ENCODE peak calls at places on chromosomes 11 and 22, in four cellular contexts. One of them, this sample, is unnamed.

GRCh38 chr11:84465040-84465439 is 1162.1 kb downstream of the DLG2 start:
- DNase-seq in IMR-90: no peak
- DNase-seq in PC-3: no peak
- DNase-seq in pancreas: no peak
- DNase-seq in this sample: no peak

GRCh38 chr11:116544721-116545120 is 228.1 kb downstream of the BUD13 start:
- DNase-seq in IMR-90: no peak
- DNase-seq in PC-3: no peak
- DNase-seq in pancreas: no peak
- DNase-seq in this sample: no peak

GRCh38 chr22:37300551-37301017 is 18.3 kb downstream of the CYTH4 start:
- DNase-seq in IMR-90: no peak
- DNase-seq in PC-3: no peak
- DNase-seq in pancreas: no peak
- DNase-seq in this sample: no peak

GRCh38 chr11:119832536-119832935 is 103.5 kb upstream of the NECTIN1 start:
- DNase-seq in IMR-90: peak; percentile 5
- DNase-seq in PC-3: peak; percentile 6
- DNase-seq in pancreas: no peak
- DNase-seq in this sample: peak; percentile 27

GRCh38 chr22:50621491-50621880 is 6.5 kb downstream of the ARSA start:
- DNase-seq in IMR-90: no peak
- DNase-seq in PC-3: no peak
- DNase-seq in pancreas: no peak
- DNase-seq in this sample: peak; percentile 21

GRCh38 chr11:117187007-117187406 is 8.5 kb downstream of the SIDT2 start:
- DNase-seq in IMR-90: no peak
- DNase-seq in PC-3: no peak
- DNase-seq in pancreas: peak; percentile 46
- DNase-seq in this sample: no peak

GRCh38 chr22:27934069-27934468 is 15.0 kb upstream of the PITPNB start:
- DNase-seq in IMR-90: no peak
- DNase-seq in PC-3: no peak
- DNase-seq in pancreas: no peak
- DNase-seq in this sample: no peak

GRCh38 chr22:28244760-28245159 is 325.7 kb upstream of the PITPNB start:
- DNase-seq in IMR-90: no peak
- DNase-seq in PC-3: no peak
- DNase-seq in pancreas: no peak
- DNase-seq in this sample: no peak

GRCh38 chr11:1491379-1491778 is 4.8 kb upstream of the MOB2 start:
- DNase-seq in IMR-90: no peak
- DNase-seq in PC-3: no peak
- DNase-seq in pancreas: no peak
- DNase-seq in this sample: no peak

GRCh38 chr11:64144587-64145295 is 21.2 kb downstream of the MACROD1 start:
- DNase-seq in IMR-90: no peak
- DNase-seq in PC-3: no peak
- DNase-seq in pancreas: no peak
- DNase-seq in this sample: no peak

GRCh38 chr22:39954584-39955055 is 5.6 kb upstream of the TMA7B start:
- DNase-seq in IMR-90: peak; percentile 94
- DNase-seq in PC-3: peak; percentile 24
- DNase-seq in pancreas: no peak
- DNase-seq in this sample: no peak

GRCh38 chr11:75313457-75314272 is 37.8 kb downstream of the ARRB1 start:
- DNase-seq in IMR-90: peak; percentile 81
- DNase-seq in PC-3: peak; percentile 25
- DNase-seq in pancreas: no peak
- DNase-seq in this sample: peak; percentile 44

GRCh38 chr22:41598081-41598480 is 8.4 kb upstream of the PMM1 start:
- DNase-seq in IMR-90: peak; percentile 88
- DNase-seq in PC-3: peak; percentile 40
- DNase-seq in pancreas: peak; percentile 27
- DNase-seq in this sample: peak; percentile 89

GRCh38 chr11:91100432-91100831 is 877.6 kb upstream of the CHORDC1 start:
- DNase-seq in IMR-90: peak; percentile 55
- DNase-seq in PC-3: peak; percentile 28
- DNase-seq in pancreas: no peak
- DNase-seq in this sample: peak; percentile 15

GRCh38 chr11:62611705-62612365 is 740 bp downstream of the EML3 start:
- DNase-seq in IMR-90: peak; percentile 60
- DNase-seq in PC-3: peak; percentile 52
- DNase-seq in pancreas: no peak
- DNase-seq in this sample: no peak

GRCh38 chr11:13449522-13449921 is 13.5 kb downstream of the BTBD10 start:
- DNase-seq in IMR-90: no peak
- DNase-seq in PC-3: no peak
- DNase-seq in pancreas: no peak
- DNase-seq in this sample: no peak

GRCh38 chr22:31439805-31440204 is 40.4 kb downstream of the DRG1 start:
- DNase-seq in IMR-90: no peak
- DNase-seq in PC-3: no peak
- DNase-seq in pancreas: peak; percentile 53
- DNase-seq in this sample: no peak

GRCh38 chr11:783581-784015 is 6.3 kb downstream of the CEND1 start:
- DNase-seq in IMR-90: peak; percentile 96
- DNase-seq in PC-3: peak; percentile 80
- DNase-seq in pancreas: peak; percentile 90
- DNase-seq in this sample: peak; percentile 77

GRCh38 chr11:73001615-73002014 is 140.5 kb downstream of the FCHSD2 start:
- DNase-seq in IMR-90: no peak
- DNase-seq in PC-3: no peak
- DNase-seq in pancreas: no peak
- DNase-seq in this sample: no peak

GRCh38 chr11:42976636-42977217 is 335.1 kb upstream of the API5 start:
- DNase-seq in IMR-90: no peak
- DNase-seq in PC-3: no peak
- DNase-seq in pancreas: no peak
- DNase-seq in this sample: no peak

GRCh38 chr11:79437274-79437980 is 3.4 kb downstream of the TENM4 start:
- DNase-seq in IMR-90: peak; percentile 57
- DNase-seq in PC-3: no peak
- DNase-seq in pancreas: peak; percentile 83
- DNase-seq in this sample: no peak

GRCh38 chr22:26041931-26042330 is 127.3 kb upstream of the SEZ6L start:
- DNase-seq in IMR-90: no peak
- DNase-seq in PC-3: no peak
- DNase-seq in pancreas: no peak
- DNase-seq in this sample: no peak

GRCh38 chr11:102807921-102808320 is 10.0 kb upstream of the MMP1 start:
- DNase-seq in IMR-90: peak; percentile 19
- DNase-seq in PC-3: peak; percentile 32
- DNase-seq in pancreas: peak; percentile 59
- DNase-seq in this sample: no peak

DNA sequence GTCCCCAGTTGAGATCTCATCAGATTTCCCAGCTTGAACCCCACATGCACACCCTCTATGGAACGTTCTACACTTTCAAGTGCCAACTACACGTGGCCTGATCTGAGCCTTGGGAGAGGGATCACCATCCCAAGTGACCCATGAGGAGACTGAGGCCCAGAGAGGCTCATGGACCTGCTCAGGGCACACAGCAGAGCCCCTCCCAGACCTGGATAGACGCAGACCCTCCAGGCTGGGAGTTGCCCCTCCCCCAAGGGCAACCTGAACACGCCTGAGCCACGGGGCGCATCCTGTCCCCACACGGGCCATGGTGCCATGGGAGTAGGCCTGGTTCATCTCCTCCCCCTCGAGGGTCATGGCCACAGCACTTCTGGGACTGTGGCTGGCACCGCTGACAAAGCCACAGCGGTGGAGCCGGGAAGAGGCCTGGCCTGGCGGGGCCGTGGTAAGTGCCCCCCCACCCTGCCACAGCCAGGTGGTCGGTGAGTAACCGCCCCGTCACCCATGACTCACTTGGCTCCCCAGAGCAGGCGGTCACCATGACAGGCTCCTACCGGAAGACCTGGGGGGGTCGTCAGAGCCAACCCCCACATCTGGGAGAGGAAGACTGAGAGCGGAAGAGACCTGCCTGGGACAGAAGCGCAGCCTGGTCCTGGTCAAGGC is 8.1 kb downstream of the WNT7B start:
- DNase-seq in IMR-90: peak; percentile 92
- DNase-seq in PC-3: peak; percentile 94
- DNase-seq in pancreas: no peak
- DNase-seq in this sample: peak; percentile 88
- H3K27me3 ChIP-seq in IMR-90: peaks cover 34% of the 10 kb centered on the region
- H3K27me3 ChIP-seq in PC-3: no peaks in the 10 kb centered on the region
- H3K27me3 ChIP-seq in pancreas: no peaks in the 10 kb centered on the region
- H3K27me3 ChIP-seq in this sample: no peaks in the 10 kb centered on the region

DNA sequence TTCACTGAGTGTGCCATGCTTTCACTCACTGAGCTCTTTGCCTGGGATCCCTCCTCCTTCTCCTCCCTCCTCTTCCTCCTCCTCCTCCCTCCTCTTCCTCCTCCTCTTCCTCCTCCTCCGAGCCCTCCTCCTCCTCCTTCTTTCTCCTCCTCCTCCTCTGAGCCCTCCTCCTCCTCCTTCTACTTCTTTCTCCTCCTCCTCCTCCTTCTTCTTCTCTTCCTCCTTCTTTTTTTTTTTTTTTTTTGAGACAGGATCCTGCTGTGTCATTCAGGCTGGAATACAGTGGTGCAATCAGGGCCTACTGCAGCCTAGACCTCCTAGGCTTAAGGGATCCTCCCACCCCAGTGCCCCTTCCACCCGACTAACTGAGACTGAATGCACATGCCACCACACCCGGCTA is 62.3 kb downstream of the DEUP1 start:
- DNase-seq in IMR-90: no peak
- DNase-seq in PC-3: no peak
- DNase-seq in pancreas: no peak
- DNase-seq in this sample: no peak
- TF ChIP-seq CTCF in IMR-90: no peak
- TF ChIP-seq CTCF in PC-3: no peak
- TF ChIP-seq CTCF in pancreas: no peak
- TF ChIP-seq CTCF in this sample: no peak

DNA sequence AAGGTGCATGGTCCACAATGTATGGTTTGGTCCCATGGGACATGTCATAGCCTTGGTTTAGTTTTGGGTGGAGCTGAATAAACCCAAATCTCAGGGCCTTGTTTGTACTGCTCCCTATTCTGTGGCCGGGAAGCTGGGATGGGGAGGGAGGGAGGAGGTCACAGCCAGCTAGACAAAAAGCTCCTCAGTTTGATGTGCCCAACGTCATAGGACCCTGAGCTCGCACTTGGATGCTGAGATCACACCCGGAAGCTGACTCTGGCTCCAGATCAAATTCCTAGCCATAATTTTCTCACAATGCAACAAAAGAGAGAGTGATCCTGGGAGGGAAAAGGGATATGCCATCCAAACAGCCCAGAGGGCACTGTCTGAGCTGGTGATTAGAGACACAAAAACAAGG is 1.5 kb downstream of the HSPB2 start:
- DNase-seq in IMR-90: peak; percentile 76
- DNase-seq in PC-3: peak; percentile 33
- DNase-seq in pancreas: no peak
- DNase-seq in this sample: peak; percentile 44
- H3K4me3 ChIP-seq in IMR-90: no peak overlapping the region
- H3K4me3 ChIP-seq in PC-3: no peak overlapping the region
- H3K4me3 ChIP-seq in pancreas: no peak overlapping the region
- H3K4me3 ChIP-seq in this sample: no peak overlapping the region

GRCh38 chr11:11163256-11163655 is 189.8 kb downstream of the CSNK2A3 start:
- DNase-seq in IMR-90: no peak
- DNase-seq in PC-3: peak; percentile 24
- DNase-seq in pancreas: no peak
- DNase-seq in this sample: no peak
- H3K27me3 ChIP-seq in IMR-90: peaks cover 44% of the 10 kb centered on the region
- H3K27me3 ChIP-seq in PC-3: peaks cover 34% of the 10 kb centered on the region
- H3K27me3 ChIP-seq in pancreas: no peaks in the 10 kb centered on the region
- H3K27me3 ChIP-seq in this sample: peaks cover 4% of the 10 kb centered on the region

GRCh38 chr22:44913198-44913983 is 96.4 kb downstream of the PHF21B start:
- DNase-seq in IMR-90: no peak
- DNase-seq in PC-3: no peak
- DNase-seq in pancreas: peak; percentile 43
- DNase-seq in this sample: no peak
- TF ChIP-seq CTCF in IMR-90: no peak
- TF ChIP-seq CTCF in PC-3: no peak
- TF ChIP-seq CTCF in pancreas: no peak
- TF ChIP-seq CTCF in this sample: no peak

GRCh38 chr11:68329993-68330699 is 17.8 kb downstream of the LRP5 start:
- DNase-seq in IMR-90: peak; percentile 53
- DNase-seq in PC-3: no peak
- DNase-seq in pancreas: no peak
- DNase-seq in this sample: no peak
- H3K4me3 ChIP-seq in IMR-90: no peak overlapping the region
- H3K4me3 ChIP-seq in PC-3: no peak overlapping the region
- H3K4me3 ChIP-seq in pancreas: no peak overlapping the region
- H3K4me3 ChIP-seq in this sample: no peak overlapping the region

GRCh38 chr11:124747406-124748099 is 4.5 kb downstream of the VSIG2 start:
- DNase-seq in IMR-90: no peak
- DNase-seq in PC-3: no peak
- DNase-seq in pancreas: no peak
- DNase-seq in this sample: no peak

GRCh38 chr11:124745835-124746620 is 6.0 kb downstream of the VSIG2 start:
- DNase-seq in IMR-90: no peak
- DNase-seq in PC-3: no peak
- DNase-seq in pancreas: peak; percentile 72
- DNase-seq in this sample: no peak

GRCh38 chr11:124745270-124745834 is 5.6 kb downstream of the NRGN start:
- DNase-seq in IMR-90: no peak
- DNase-seq in PC-3: no peak
- DNase-seq in pancreas: peak; percentile 56
- DNase-seq in this sample: no peak

GRCh38 chr11:124748100-124748418 is 4.0 kb downstream of the VSIG2 start:
- DNase-seq in IMR-90: no peak
- DNase-seq in PC-3: no peak
- DNase-seq in pancreas: no peak
- DNase-seq in this sample: no peak

GRCh38 chr11:124746621-124747243 is 5.3 kb downstream of the VSIG2 start:
- DNase-seq in IMR-90: peak; percentile 72
- DNase-seq in PC-3: peak; percentile 79
- DNase-seq in pancreas: peak; percentile 89
- DNase-seq in this sample: peak; percentile 74
- H3K27me3 ChIP-seq in IMR-90: no peaks in the 10 kb centered on the region
- H3K27me3 ChIP-seq in PC-3: no peaks in the 10 kb centered on the region
- H3K27me3 ChIP-seq in pancreas: no peaks in the 10 kb centered on the region
- H3K27me3 ChIP-seq in this sample: no peaks in the 10 kb centered on the region

DNA sequence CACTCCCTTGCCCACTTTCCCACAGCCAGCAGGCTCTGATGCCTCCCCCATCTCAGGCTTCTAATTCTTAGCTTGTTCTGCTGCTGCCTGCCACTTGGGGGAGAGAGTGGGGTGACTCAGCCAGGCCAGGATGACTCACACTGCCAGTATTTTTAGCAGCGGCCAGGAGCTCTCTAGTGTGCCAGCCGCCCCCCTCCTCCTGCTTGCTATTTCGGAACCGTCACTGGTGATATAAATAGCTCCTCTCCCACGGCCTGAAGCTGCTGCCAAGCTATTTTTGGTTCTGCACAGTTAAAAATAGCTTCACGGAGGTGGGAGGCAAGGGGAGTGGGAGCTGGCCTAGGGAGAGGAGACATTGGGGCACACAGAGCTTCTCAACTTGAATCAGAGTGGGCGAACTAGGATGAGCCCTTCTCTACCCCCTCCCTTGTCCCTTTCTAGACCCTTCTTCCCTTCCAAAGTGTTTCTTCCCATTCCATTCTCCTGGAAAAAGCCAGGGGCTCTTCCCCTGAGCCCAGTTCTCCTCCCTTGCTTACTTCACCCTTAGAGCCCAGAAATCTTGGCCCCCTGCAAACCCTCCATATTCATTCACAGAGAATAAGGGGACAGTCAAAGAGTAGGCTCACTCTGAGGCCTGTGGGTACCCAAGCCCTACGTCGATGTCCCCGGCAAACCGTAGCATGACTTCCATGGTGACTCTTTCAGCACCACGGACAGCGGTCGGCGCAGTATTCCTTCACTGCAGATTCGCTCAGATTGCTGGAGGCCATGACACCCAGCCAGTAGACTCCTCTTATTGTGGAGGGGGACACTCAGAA is 2.5 kb upstream of the NPAS4 start:
- DNase-seq in IMR-90: peak; percentile 97
- DNase-seq in PC-3: peak; percentile 90
- DNase-seq in pancreas: peak; percentile 79
- DNase-seq in this sample: peak; percentile 80
- TF ChIP-seq CTCF in IMR-90: peak; percentile 72
- TF ChIP-seq CTCF in PC-3: peak; percentile 73
- TF ChIP-seq CTCF in pancreas: no peak
- TF ChIP-seq CTCF in this sample: peak; percentile 66